ENCODE peak calls at places on chromosomes 3 and 15, in four cellular contexts. B is K562, U is WTC11, Q is HepG2. T is an unnamed sample.

GRCh38 chr3:150740733-150741496 is 22.1 kb downstream of the SIAH2 start:
- DNase-seq in B (no peak), Q (peak), U (no peak), T (no peak)

GRCh38 chr3:48847053-48847585 is 555 bp downstream of the PRKAR2A start:
- DNase-seq in Q (peak), U (peak), B (peak), T (peak)

GRCh38 chr3:138463724-138464489 is 29.5 kb downstream of the ESYT3 start:
- DNase-seq in U (no peak), Q (no peak), B (no peak), T (no peak)

GRCh38 chr3:138317687-138318086 is 12.0 kb downstream of the NME9 start:
- DNase-seq in B (no peak), U (no peak), Q (no peak), T (no peak)

GRCh38 chr3:134711284-134711683 is 60.5 kb upstream of the KY start:
- DNase-seq in B (no peak), Q (no peak), U (no peak), T (no peak)

GRCh38 chr3:57943525-57944312 is 64.5 kb upstream of the FLNB start:
- DNase-seq in B (no peak), U (no peak), Q (no peak), T (no peak)

GRCh38 chr3:185739264-185739701 is 85.6 kb downstream of the IGF2BP2 start:
- DNase-seq in B (no peak), U (no peak), Q (no peak), T (no peak)

GRCh38 chr15:80838666-80839065 is 59.5 kb downstream of the CEMIP start:
- DNase-seq in B (no peak), Q (no peak), U (no peak), T (no peak)

GRCh38 chr3:42495393-42495792 is 7.0 kb upstream of the VIPR1 start:
- DNase-seq in U (no peak), Q (no peak), B (no peak), T (no peak)

GRCh38 chr15:77869021-77869895 is 208.3 kb downstream of the TBC1D2B start:
- DNase-seq in Q (no peak), U (no peak), B (no peak), T (no peak)

GRCh38 chr15:70142072-70142321 is 44.3 kb upstream of the TLE3 start:
- DNase-seq in U (no peak), B (no peak), Q (no peak), T (no peak)

GRCh38 chr15:99708563-99708962 is 24.7 kb downstream of the LYSMD4 start:
- DNase-seq in U (no peak), Q (no peak), B (no peak), T (no peak)

GRCh38 chr15:87849181-87849580 is 407.4 kb downstream of the NTRK3 start:
- DNase-seq in B (no peak), Q (no peak), U (no peak), T (no peak)

GRCh38 chr3:88812576-88812975 is 294.8 kb upstream of the EPHA3 start:
- DNase-seq in B (no peak), Q (no peak), U (no peak), T (no peak)

GRCh38 chr3:154779571-154779970 is 300.5 kb upstream of the MME start:
- DNase-seq in Q (no peak), B (no peak), U (no peak), T (no peak)

GRCh38 chr3:45972534-45973402 is 22.9 kb downstream of the FYCO1 start:
- DNase-seq in B (no peak), Q (no peak), U (no peak), T (no peak)

GRCh38 chr15:70802629-70803028 is 39.3 kb upstream of the UACA start:
- DNase-seq in Q (no peak), U (no peak), B (no peak), T (no peak)

GRCh38 chr3:16512435-16513140 is 911 bp downstream of the RFTN1 start:
- DNase-seq in B (no peak), U (no peak), Q (no peak), T (no peak)

GRCh38 chr3:121096968-121097367 is 189.0 kb downstream of the STXBP5L start:
- DNase-seq in B (no peak), U (no peak), Q (no peak), T (no peak)

GRCh38 chr3:129118745-129119144 is 2.9 kb downstream of the RAB43 start:
- DNase-seq in B (no peak), Q (no peak), U (no peak), T (no peak)

GRCh38 chr3:81545572-81545971 is 215.9 kb downstream of the GBE1 start:
- DNase-seq in U (no peak), B (no peak), Q (no peak), T (no peak)

GRCh38 chr15:99981839-99982658 is 248.8 kb upstream of the LYSMD4 start:
- DNase-seq in B (no peak), Q (no peak), U (peak), T (no peak)

GRCh38 chr3:154244644-154245043 is 79.6 kb downstream of the DHX36 start:
- DNase-seq in B (no peak), U (no peak), Q (no peak), T (no peak)

GRCh38 chr3:100570811-100571210 is 38.6 kb upstream of the ADGRG7 start:
- DNase-seq in B (no peak), Q (no peak), U (no peak), T (no peak)

GRCh38 chr3:197175503-197175902 is 122.9 kb downstream of the DLG1 start:
- DNase-seq in Q (no peak), U (no peak), B (no peak), T (no peak)

GRCh38 chr15:40103124-40103858 is 5.4 kb downstream of the BMF start:
- DNase-seq in Q (no peak), U (peak), B (no peak), T (no peak)

GRCh38 chr15:65309882-65310418 is 5.5 kb downstream of the RNU5B-1 start:
- DNase-seq in Q (no peak), B (no peak), U (no peak), T (no peak)

GRCh38 chr15:75704263-75704615 is 8.4 kb downstream of the CSPG4 start:
- DNase-seq in U (no peak), B (no peak), Q (no peak), T (no peak)

GRCh38 chr3:127045435-127046045 is 62.6 kb downstream of the PLXNA1 start:
- DNase-seq in U (no peak), Q (no peak), B (no peak), T (no peak)

GRCh38 chr3:104628185-104628789 is 738.4 kb upstream of the ALCAM start:
- DNase-seq in B (peak), U (no peak), Q (peak), T (peak)

GRCh38 chr15:88800026-88800425 is 3.2 kb upstream of the ACAN start:
- DNase-seq in U (no peak), B (no peak), Q (no peak), T (no peak)

GRCh38 chr3:16182183-16182582 is 7.7 kb downstream of the GALNT15 start:
- DNase-seq in Q (no peak), B (no peak), U (no peak), T (no peak)

GRCh38 chr3:33658971-33659848 is 58.8 kb downstream of the CLASP2 start:
- DNase-seq in U (peak), B (peak), Q (peak), T (peak)

GRCh38 chr15:62391565-62392262 is 226.6 kb upstream of the C2CD4B start:
- DNase-seq in Q (peak), B (peak), U (peak), T (peak)

GRCh38 chr3:124261301-124261700 is 269.4 kb upstream of the ROPN1 start:
- DNase-seq in U (no peak), Q (no peak), B (no peak), T (no peak)

GRCh38 chr3:32428092-32429068 is 36.7 kb downstream of the CMTM7 start:
- DNase-seq in B (no peak), Q (no peak), U (no peak), T (no peak)

GRCh38 chr15:43255376-43255775 is 11.4 kb downstream of the TGM5 start:
- DNase-seq in B (no peak), Q (no peak), U (no peak), T (no peak)
- TF ChIP-seq ELF4 in B (no peak), Q (no peak), U (no peak), T (no peak)

DNA sequence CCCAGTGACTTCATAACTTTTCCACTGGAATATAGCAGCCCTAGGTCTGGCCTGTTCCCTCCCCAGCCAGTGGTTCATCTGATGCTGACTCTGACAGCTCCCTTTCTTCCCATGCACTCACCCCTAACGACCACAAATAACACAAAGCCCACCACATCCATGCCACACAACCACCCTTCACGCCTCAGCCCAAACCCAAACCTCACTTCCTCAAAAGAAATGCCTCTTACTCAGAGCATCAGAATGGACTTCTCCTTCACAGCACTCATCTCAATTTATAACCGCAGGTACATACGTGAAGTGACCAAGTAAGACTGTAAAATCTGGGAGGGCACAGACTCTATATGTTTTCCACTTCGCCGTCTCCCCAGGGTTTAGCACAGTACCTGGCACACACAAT is 1.1 kb downstream of the RBSN start:
- DNase-seq in U (no peak), B (no peak), Q (no peak), T (no peak)
- TF ChIP-seq ELF4 in U (no peak), B (no peak), Q (no peak), T (no peak)

GRCh38 chr15:79124388-79124787 is 33.8 kb upstream of the RASGRF1 start:
- DNase-seq in B (no peak), Q (no peak), U (no peak), T (no peak)

GRCh38 chr15:79121571-79121970 is 31.0 kb upstream of the RASGRF1 start:
- DNase-seq in U (no peak), Q (no peak), B (no peak), T (no peak)

GRCh38 chr15:79117442-79118204 is 27.0 kb upstream of the RASGRF1 start:
- DNase-seq in U (no peak), B (no peak), Q (no peak), T (no peak)

GRCh38 chr15:79122391-79122790 is 31.8 kb upstream of the RASGRF1 start:
- DNase-seq in Q (no peak), U (no peak), B (no peak), T (no peak)

DNA sequence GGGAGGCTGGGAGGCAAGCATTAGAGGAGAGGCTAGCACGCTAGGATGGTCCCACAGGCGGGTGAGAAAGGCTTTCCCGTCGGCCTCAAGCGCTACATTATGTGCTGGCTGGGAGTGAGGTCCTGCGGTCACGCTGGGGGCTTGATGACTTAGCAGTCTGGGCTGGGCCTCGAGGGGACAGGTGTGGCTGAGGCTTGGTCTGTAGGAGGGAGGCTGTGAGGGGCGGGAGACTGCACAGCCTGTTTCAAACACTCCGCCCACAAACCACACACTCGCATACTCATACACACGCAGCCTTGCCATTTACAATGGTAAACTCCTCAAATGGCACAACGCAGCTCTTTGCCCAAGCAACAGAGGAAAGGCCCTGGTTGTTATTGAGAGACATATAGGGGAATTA is 32.4 kb upstream of the RASGRF1 start:
- DNase-seq in B (no peak), Q (no peak), U (no peak), T (no peak)
- TF ChIP-seq ELF4 in B (no peak), Q (no peak), U (no peak), T (no peak)

DNA sequence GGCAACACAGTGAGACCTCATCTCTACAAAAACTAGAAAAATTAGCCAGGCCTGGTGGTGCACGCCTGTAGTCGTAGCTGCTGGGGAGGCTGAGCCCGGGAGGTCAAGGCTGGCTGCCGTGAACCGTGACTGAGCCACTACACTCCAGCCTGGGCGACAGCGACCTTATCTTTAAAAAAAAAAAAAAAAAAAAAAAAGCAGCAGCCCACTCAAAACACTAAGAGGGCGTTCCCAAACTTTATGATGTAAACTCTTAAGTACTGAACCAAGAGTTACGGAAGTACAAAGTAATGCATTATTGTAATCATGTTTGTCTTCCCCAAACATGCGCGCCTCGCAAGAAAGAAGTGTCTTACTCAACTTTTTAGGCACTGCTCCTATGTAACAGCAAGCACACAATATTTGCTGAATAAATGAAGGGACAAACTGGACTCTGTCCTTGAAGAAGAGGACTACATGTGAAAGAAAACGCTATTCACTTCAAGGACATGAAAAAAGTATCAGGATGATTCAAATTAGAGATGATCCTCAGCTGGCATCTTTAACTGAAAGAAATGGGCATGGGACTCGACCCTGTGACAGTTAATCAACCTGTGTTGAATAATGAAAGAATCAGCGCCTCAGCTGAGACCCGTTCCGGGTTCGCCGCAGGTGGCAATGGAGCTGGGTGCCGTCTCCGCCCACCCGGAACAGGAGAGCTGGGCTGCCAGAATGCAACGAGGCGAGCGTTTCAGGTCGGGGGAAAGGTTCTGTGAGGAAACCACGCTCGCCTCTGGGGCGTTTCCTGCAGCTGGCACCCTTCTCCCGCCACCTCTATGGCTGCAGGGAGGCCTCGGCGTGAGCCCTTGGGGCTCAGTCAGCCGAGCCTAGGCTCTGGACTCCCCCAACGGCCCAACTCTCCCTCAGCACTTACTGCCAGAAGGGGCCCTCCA is 718 bp downstream of the SPG11 start:
- DNase-seq in Q (peak), U (peak), B (peak), T (peak)
- TF ChIP-seq ELF4 in Q (peak), U (no peak), B (no peak), T (no peak)

DNA sequence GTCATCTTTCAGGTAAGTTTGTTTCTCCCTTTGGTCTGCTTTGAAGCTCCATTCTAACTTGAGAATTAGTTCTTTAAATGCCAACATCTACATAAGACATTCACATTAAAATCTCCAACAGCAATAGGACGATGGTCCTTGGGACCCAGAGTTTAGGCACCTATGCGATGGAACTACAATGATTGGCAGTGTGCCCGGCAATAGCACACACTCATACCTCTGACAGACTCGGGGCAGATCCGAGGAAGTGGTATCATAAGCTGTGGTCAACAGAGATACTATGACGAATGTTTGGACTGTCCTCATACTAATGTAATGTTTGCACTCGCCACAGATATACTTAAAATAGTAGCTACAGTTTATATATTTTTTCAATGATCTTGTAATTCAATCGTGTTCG is 34.2 kb upstream of the NR2F2 start:
- DNase-seq in Q (no peak), U (no peak), B (no peak), T (no peak)
- TF ChIP-seq ELF4 in Q (no peak), U (no peak), B (no peak), T (no peak)

DNA sequence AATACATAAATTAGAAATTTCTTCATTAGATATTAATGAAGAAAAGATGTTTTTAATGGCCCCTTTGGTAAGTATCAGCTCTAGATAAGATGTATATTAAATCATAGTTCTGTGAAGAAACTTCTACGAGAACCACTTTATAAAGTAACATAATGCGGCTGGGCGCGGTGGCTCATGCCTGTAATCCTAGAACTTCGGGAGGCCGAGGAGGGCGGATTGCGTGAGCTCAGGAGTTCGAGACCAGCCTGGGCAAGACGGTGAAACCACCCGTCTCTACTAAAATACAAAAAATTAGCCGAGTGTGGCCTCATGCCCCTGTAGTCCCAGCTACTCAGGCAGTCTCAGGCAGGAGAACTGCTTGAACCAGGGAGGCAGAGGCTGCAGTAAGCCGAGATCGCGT is 2.5 kb downstream of the KPNA1 start:
- DNase-seq in Q (no peak), B (no peak), U (no peak), T (no peak)
- TF ChIP-seq ELF4 in Q (no peak), B (no peak), U (no peak), T (no peak)

T was measured in HEK293T.